ENCODE peak calls at places on chromosomes 3 and 15, in five cellular contexts. H is NCI-H1105, R is sciatic nerve, P is Ammon's horn, Y is neuronal stem cell. L is an unnamed sample.

GRCh38 chr3:55165278-55165677 is 237.4 kb upstream of the LRTM1 start:
- DNase-seq in H (no peak), R (no peak), P (no peak), Y (no peak), L (no peak)

GRCh38 chr15:99717129-99718024 is 15.9 kb downstream of the LYSMD4 start:
- DNase-seq in H (no peak), R (no peak), P (peak; percentile 31), Y (no peak), L (no peak)

GRCh38 chr3:128426128-128426921 is 40.4 kb downstream of the DNAJB8 start:
- DNase-seq in H (no peak), R (no peak), P (peak; percentile 15), Y (peak; percentile 60), L (no peak)

GRCh38 chr3:28940530-28940929 is 340.3 kb upstream of the RBMS3 start:
- DNase-seq in H (no peak), R (peak; percentile 51), P (peak; percentile 65), Y (no peak), L (no peak)

GRCh38 chr3:26132942-26133341 is 343.1 kb downstream of the OXSM start:
- DNase-seq in H (no peak), R (no peak), P (no peak), Y (no peak), L (no peak)

GRCh38 chr3:185658504-185658912 is 72.4 kb downstream of the SENP2 start:
- DNase-seq in H (no peak), R (no peak), P (no peak), Y (no peak), L (peak; percentile 73)

GRCh38 chr3:40546811-40547210 is 22.1 kb downstream of the ZNF621 start:
- DNase-seq in H (no peak), R (no peak), P (no peak), Y (no peak), L (no peak)

GRCh38 chr3:103380391-103380790 is 945.6 kb downstream of the ZPLD1 start:
- DNase-seq in H (no peak), R (no peak), P (no peak), Y (no peak), L (no peak)

GRCh38 chr15:48463366-48463880 is 132.2 kb downstream of the DUT start:
- DNase-seq in H (no peak), R (no peak), P (no peak), Y (no peak), L (no peak)

GRCh38 chr15:88187195-88187594 is 69.3 kb downstream of the NTRK3 start:
- DNase-seq in H (no peak), R (no peak), P (peak; percentile 24), Y (no peak), L (no peak)

GRCh38 chr3:120561251-120562045 is 34.7 kb upstream of the NDUFB4 start:
- DNase-seq in H (peak; percentile 69), R (peak; percentile 85), P (peak; percentile 85), Y (peak; percentile 59), L (no peak)